ENCODE peak calls at places on chromosomes 7 and 10, in six cellular contexts. I is activated T-cell treated with anti-CD3 and anti-CD28 coated beads for 1 hour, Q is iris pigment epithelial cell, Z is A673, D is ovary, F is upper lobe of right lung. E is an unnamed sample.

GRCh38 chr7:131506597-131506996 is 49.8 kb downstream of the PODXL start:
- DNase-seq in I (no peak), Q (no peak), Z (no peak), D (no peak), F (no peak), E (no peak)

GRCh38 chr10:80787952-80788351 is 250.2 kb downstream of the SH2D4B start:
- DNase-seq in I (no peak), Q (no peak), Z (no peak), D (no peak), F (no peak), E (no peak)

GRCh38 chr7:131110294-131111080 is 217.2 kb upstream of the MKLN1 start:
- DNase-seq in I (no peak), Q (peak), Z (peak), D (peak), F (no peak), E (no peak)

GRCh38 chr7:29807179-29807841 is 1.0 kb downstream of the WIPF3 start:
- DNase-seq in I (no peak), Q (no peak), Z (no peak), D (peak), F (no peak), E (no peak)

GRCh38 chr10:12333382-12334185 is 15.8 kb upstream of the CAMK1D start:
- DNase-seq in I (no peak), Q (peak), Z (peak), D (peak), F (peak), E (peak)

GRCh38 chr7:29940199-29940598 is 49.4 kb downstream of the SCRN1 start:
- DNase-seq in I (no peak), Q (no peak), Z (no peak), D (no peak), F (no peak), E (no peak)

GRCh38 chr7:26723140-26723539 is 141.2 kb downstream of the SKAP2 start:
- DNase-seq in I (no peak), Q (no peak), Z (no peak), D (no peak), F (no peak), E (no peak)

GRCh38 chr7:33243319-33243881 is 114.0 kb downstream of the BBS9 start:
- DNase-seq in I (no peak), Q (peak), Z (peak), D (no peak), F (no peak), E (no peak)

GRCh38 chr10:117386805-117387204 is 11.6 kb upstream of the PDZD8 start:
- DNase-seq in I (no peak), Q (no peak), Z (no peak), D (no peak), F (no peak), E (no peak)

E was measured in suprapubic skin.